ENCODE peak calls at places on chromosomes 13 and 19, in five cellular contexts. H is K562, P is heart right ventricle, M is SJSA1, Y is psoas muscle. B is an unnamed sample. For H3K27me3, the result is how much of the 10 kb centered on the place peaks cover.

GRCh38 chr19:844300-844971 is 3.6 kb downstream of the PRTN3 start:
- DNase-seq in P (no peak), H (peak), M (no peak), Y (peak), B (no peak)

GRCh38 chr19:27776020-27776419 is 1436.9 kb downstream of the UQCRFS1 start:
- DNase-seq in M (peak), Y (no peak), H (peak), P (no peak), B (no peak)

GRCh38 chr19:13784731-13785452 is 10.4 kb upstream of the ZSWIM4 start:
- DNase-seq in H (peak), Y (peak), P (peak), M (peak), B (no peak)

GRCh38 chr13:109810761-109811510 is 24.6 kb upstream of the IRS2 start:
- DNase-seq in P (no peak), Y (peak), H (no peak), M (no peak), B (no peak)

GRCh38 chr19:28468701-28469459 is 744.1 kb downstream of the UQCRFS1 start:
- DNase-seq in Y (no peak), M (peak), P (no peak), H (no peak), B (peak)

GRCh38 chr13:34555988-34556387 is 386.1 kb upstream of the NBEA start:
- DNase-seq in P (no peak), Y (no peak), H (no peak), M (no peak), B (no peak)

GRCh38 chr19:7870571-7871279 is 3.5 kb downstream of the PRR36 start:
- DNase-seq in Y (peak), M (peak), P (no peak), H (peak), B (no peak)

GRCh38 chr19:53308339-53308811 is 25.2 kb upstream of the ZNF845 start:
- DNase-seq in Y (no peak), P (peak), H (peak), M (no peak), B (no peak)

GRCh38 chr19:389935-390289 is 19.0 kb downstream of the C2CD4C start:
- DNase-seq in P (no peak), H (no peak), Y (no peak), M (no peak), B (no peak)

GRCh38 chr13:50244913-50245574 is 229.8 kb downstream of the KCNRG start:
- DNase-seq in Y (no peak), H (peak), M (peak), P (no peak), B (peak)

GRCh38 chr13:80224468-80224867 is 116.5 kb downstream of the SPRY2 start:
- DNase-seq in Y (no peak), H (no peak), M (no peak), P (no peak), B (no peak)

GRCh38 chr13:34391071-34391470 is 551.0 kb upstream of the NBEA start:
- DNase-seq in Y (no peak), H (no peak), M (peak), P (no peak), B (peak)

GRCh38 chr13:40648040-40648439 is 18.4 kb downstream of the FOXO1 start:
- DNase-seq in P (no peak), H (no peak), M (no peak), Y (no peak), B (no peak)

GRCh38 chr13:74443623-74444022 is 309.4 kb upstream of the KLF12 start:
- DNase-seq in H (no peak), Y (no peak), P (no peak), M (peak), B (peak)

GRCh38 chr13:36212789-36213188 is 1.6 kb downstream of the SOHLH2 start:
- DNase-seq in Y (no peak), M (no peak), H (peak), P (no peak), B (no peak)

GRCh38 chr13:106756446-106756845 is 188.5 kb upstream of the ARGLU1 start:
- DNase-seq in H (no peak), Y (no peak), P (peak), M (no peak), B (no peak)

GRCh38 chr19:40139533-40140287 is 49.0 kb upstream of the ZNF780A start:
- DNase-seq in Y (no peak), M (peak), P (no peak), H (peak), B (no peak)

GRCh38 chr13:23718916-23719470 is 148.8 kb downstream of the TNFRSF19 start:
- DNase-seq in Y (no peak), H (no peak), P (no peak), M (no peak), B (no peak)

GRCh38 chr19:1806184-1807029 is 5.7 kb downstream of the ATP8B3 start:
- DNase-seq in Y (peak), P (no peak), H (no peak), M (no peak), B (no peak)

GRCh38 chr13:23753523-23753922 is 135.7 kb downstream of the MIPEP start:
- DNase-seq in M (peak), Y (no peak), P (no peak), H (no peak), B (no peak)

GRCh38 chr13:88751994-88752393 is 1080.8 kb downstream of the SLITRK5 start:
- DNase-seq in H (no peak), Y (no peak), P (no peak), M (no peak), B (no peak)

GRCh38 chr13:23681253-23681652 is 111.0 kb downstream of the TNFRSF19 start:
- DNase-seq in H (no peak), Y (no peak), M (no peak), P (no peak), B (peak)

GRCh38 chr19:41868120-41868988 is 8.3 kb downstream of the RPS19 start:
- DNase-seq in H (no peak), Y (peak), P (no peak), M (no peak), B (no peak)

GRCh38 chr19:955803-956746 is 28.1 kb upstream of the WDR18 start:
- DNase-seq in P (no peak), H (no peak), M (no peak), Y (no peak), B (no peak)

GRCh38 chr13:109427148-109427547 is 359.2 kb downstream of the IRS2 start:
- DNase-seq in P (no peak), Y (no peak), M (no peak), H (no peak), B (no peak)

GRCh38 chr13:51643882-51644281 is 59.6 kb downstream of the WDFY2 start:
- DNase-seq in M (peak), Y (no peak), P (no peak), H (no peak), B (peak)

GRCh38 chr19:5800361-5801270 is 4.3 kb upstream of the NRTN start:
- DNase-seq in M (no peak), P (no peak), H (peak), Y (no peak), B (no peak)

GRCh38 chr19:5803441-5803751 is 1.5 kb upstream of the NRTN start:
- DNase-seq in Y (no peak), P (no peak), M (no peak), H (no peak), B (no peak)

GRCh38 chr19:5799247-5800241 is 5.3 kb upstream of the NRTN start:
- DNase-seq in M (no peak), P (peak), H (peak), Y (no peak), B (no peak)

GRCh38 chr19:5803752-5804515 is 933 bp upstream of the NRTN start:
- DNase-seq in H (peak), Y (peak), M (peak), P (peak), B (no peak)

DNA sequence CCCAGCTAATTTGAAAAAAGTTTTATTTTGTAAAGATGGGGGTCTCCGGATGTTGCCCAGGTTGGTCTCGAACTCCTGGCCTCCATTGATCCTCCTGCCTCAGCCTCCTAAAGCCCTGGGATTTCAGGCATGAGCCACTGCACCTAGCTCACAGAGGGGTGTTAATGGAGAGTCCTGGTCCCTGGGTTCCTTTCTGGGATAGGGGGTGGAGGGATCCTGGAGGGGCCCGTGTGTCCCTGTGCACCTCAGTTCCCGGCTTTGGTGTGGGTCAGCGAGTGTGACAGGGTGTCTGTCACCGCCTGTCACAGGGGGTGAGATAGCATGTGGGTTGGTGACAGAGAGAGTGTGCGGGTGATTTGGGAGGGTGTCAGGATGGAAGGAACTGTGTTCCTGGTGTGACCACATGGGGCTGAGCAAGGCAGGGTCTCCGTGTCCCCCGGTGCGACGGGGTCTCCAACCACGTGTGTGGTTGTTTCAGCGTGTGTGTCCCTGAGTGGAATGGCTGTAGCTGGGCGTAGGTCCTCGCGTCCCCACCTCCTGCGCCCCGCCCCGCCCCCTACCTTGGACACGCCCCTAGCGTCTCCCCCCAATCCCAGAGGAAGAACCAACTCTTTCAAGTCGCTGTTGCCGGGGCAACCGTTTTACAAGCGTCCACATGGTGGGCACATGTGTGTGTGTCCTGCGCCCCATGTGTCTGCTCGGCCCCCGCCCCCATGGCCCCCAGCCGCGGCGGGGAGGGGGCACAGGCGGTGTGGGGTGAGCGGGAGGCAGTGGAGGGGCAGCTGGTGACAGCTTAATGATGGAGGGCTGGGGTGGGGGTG is 2.9 kb upstream of the NRTN start:
- DNase-seq in H (peak), P (no peak), M (no peak), Y (no peak), B (no peak)
- H3K27me3 ChIP-seq in H (under half), P (half or more), M (under half), Y (under half), B (under half)

GRCh38 chr19:49436381-49437017 is 4.8 kb downstream of the SLC17A7 start:
- DNase-seq in Y (no peak), H (peak), P (no peak), M (no peak), B (no peak)
- H3K27me3 ChIP-seq in Y (under half), H (under half), P (half or more), M (half or more), B (half or more)

GRCh38 chr19:5948697-5949564 is 29.0 kb downstream of the RANBP3 start:
- DNase-seq in P (no peak), H (no peak), M (no peak), Y (no peak), B (no peak)

GRCh38 chr19:5949792-5950305 is 28.1 kb downstream of the RANBP3 start:
- DNase-seq in M (no peak), Y (no peak), H (no peak), P (peak), B (no peak)

GRCh38 chr19:5952193-5953033 is 25.5 kb downstream of the RANBP3 start:
- DNase-seq in M (no peak), P (no peak), Y (no peak), H (no peak), B (no peak)

GRCh38 chr19:5951338-5951861 is 26.5 kb downstream of the RANBP3 start:
- DNase-seq in H (no peak), P (no peak), Y (no peak), M (no peak), B (no peak)

DNA sequence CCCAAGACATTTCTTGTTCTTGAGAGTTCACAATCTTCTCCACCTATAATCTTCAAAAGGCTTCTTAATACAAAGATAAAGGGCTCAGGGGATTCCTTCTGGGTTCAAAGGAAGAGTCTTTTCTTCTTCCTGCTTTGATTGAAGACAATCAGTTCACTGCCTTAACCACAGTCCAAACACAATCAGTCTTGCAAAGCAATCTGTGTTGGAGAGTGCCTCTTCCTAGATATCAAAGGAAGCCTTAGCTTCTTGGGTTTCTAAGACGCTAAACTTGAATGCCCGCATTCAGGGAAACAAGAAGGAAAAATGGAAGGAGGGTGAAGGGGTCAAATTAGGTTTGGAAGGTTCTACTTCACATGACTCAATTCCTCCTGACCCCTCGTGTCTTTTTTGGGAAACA is 27.2 kb downstream of the RANBP3 start:
- DNase-seq in P (no peak), H (no peak), M (no peak), Y (no peak), B (no peak)
- H3K27me3 ChIP-seq in P (under half), H (under half), M (under half), Y (under half), B (under half)

DNA sequence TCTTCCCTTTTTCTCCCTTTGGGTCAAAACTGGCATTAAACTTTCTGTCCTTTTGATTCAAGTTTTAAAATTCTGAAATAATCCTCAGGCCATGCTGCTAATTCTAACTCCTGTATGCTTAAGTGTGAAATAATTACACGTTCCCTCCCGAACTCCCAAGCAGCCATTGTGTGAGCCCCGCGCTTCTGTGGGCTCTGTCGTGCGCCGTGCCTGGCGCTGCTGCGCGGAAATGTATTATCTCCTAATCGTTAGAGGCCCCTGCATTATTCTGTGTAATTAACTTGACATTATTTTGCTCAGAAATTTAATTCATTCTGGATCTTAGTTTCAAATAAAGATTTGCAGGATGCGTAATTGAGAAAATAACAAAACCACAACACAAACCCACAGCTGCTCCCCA is 7.3 kb downstream of the TEX29 start:
- DNase-seq in Y (no peak), H (no peak), M (no peak), P (no peak), B (no peak)
- H3K27me3 ChIP-seq in Y (under half), H (half or more), M (half or more), P (under half), B (under half)

DNA sequence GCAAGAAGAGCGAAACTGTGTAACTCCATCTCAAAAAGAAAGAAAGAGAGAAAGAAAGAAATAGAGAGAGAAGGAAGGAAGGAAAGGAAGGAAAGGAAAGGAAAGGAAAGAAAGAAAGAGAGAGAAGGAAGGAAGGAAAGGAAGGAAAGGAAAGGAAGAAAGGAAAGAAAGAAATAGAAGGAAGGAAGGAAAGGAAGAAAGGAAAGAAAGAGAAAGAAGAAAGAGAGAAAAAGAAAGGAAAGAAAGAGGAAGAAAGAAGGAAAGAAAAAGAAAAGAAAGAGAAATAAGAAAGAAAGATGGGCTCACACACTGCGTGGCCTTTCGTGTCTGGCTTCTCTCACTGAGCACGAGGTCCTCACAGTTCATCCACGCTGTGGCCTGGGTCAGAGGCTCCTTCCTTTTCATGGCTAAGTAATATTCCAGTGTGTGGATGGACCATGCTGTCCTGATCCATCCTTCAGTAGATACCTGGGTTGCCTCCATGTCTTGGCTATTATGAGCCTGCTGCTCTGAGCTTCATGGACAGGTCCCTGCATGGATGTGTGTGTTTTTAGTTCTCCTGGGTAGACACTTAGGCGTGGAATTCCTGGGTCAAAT is 67.4 kb upstream of the NFIC start:
- DNase-seq in P (no peak), M (no peak), H (no peak), Y (no peak), B (no peak)
- H3K27me3 ChIP-seq in P (under half), M (under half), H (under half), Y (under half), B (under half)

GRCh38 chr19:17751912-17752273 is 616 bp downstream of the FCHO1 start:
- DNase-seq in Y (no peak), P (no peak), H (no peak), M (no peak), B (no peak)

GRCh38 chr19:17749912-17750317 is 1.4 kb upstream of the FCHO1 start:
- DNase-seq in P (no peak), Y (no peak), H (no peak), M (no peak), B (no peak)

GRCh38 chr19:17747205-17748098 is 3.8 kb upstream of the FCHO1 start:
- DNase-seq in P (peak), M (peak), Y (peak), H (peak), B (peak)

GRCh38 chr19:17751103-17751911 is at the start of gene FCHO1:
- DNase-seq in P (peak), M (no peak), H (peak), Y (peak), B (no peak)

DNA sequence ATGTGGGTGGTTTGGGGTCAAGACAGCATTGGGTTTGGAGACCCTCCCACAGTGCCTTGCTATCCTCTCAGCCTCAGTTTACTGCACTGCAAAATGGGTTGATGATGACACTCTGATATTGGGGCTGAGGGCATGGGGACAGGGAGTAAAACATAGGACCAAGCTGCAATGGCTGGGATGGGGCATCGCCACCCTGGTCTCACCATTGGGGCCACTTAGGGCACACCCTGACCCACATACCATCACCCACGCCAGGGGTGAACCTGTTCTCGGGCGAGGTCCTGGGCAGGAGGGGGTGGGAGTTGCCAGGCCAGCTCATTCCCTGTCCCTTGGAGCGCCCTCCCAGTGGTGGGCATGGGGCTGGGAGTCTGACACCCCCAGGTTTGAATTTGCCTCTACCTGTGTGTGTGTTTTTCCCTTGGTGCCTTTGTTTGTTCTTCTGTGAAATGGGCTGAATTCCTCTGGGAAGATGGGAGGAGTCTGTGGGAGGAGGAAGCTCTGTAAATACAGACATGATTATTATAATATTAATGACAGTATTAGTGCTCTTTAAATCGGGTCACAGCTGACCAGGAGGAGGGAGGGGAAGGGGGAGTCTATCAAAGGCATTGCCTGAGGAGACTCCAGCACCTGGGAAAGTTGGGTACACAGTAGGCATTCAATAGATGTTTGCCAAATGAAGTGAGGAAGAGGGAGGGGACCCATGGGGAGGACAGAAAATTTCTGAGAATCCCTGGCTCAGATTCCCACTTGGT is 2.2 kb upstream of the FCHO1 start:
- DNase-seq in Y (no peak), H (no peak), P (no peak), M (no peak), B (no peak)
- H3K27me3 ChIP-seq in Y (under half), H (under half), P (under half), M (under half), B (under half)